ENCODE peak calls at places on chromosomes 12 and 14, in ten cellular contexts. One of them, this sample, is unnamed.

GRCh38 chr14:89845346-89845745 is 109.2 kb downstream of the EFCAB11 start:
- DNase-seq in cardiac muscle cell: no peak
- DNase-seq in PC-3: peak
- DNase-seq in stimulated activated CD4-positive, alpha-beta T cell treated with anti-CD3 and anti-CD28 coated beads, Interleukin-1b, Interleukin-23, amount 100 ng/mL, for 1 hour: no peak
- DNase-seq in NCI-H1092 treated with DMSO at 0.1 percent for 48 hours: no peak
- DNase-seq in T-helper 1 cell: no peak
- DNase-seq in DMS 273 treated with DMSO at 0.1 percent for 48 hours: no peak
- DNase-seq in neural crest cell: no peak
- DNase-seq in mesothelial cell of epicardium: no peak
- DNase-seq in substantia nigra: no peak
- DNase-seq in this sample: no peak

GRCh38 chr14:77088219-77088618 is 9.8 kb upstream of the CIPC start:
- DNase-seq in cardiac muscle cell: no peak
- DNase-seq in PC-3: peak
- DNase-seq in stimulated activated CD4-positive, alpha-beta T cell treated with anti-CD3 and anti-CD28 coated beads, Interleukin-1b, Interleukin-23, amount 100 ng/mL, for 1 hour: no peak
- DNase-seq in NCI-H1092 treated with DMSO at 0.1 percent for 48 hours: no peak
- DNase-seq in T-helper 1 cell: no peak
- DNase-seq in DMS 273 treated with DMSO at 0.1 percent for 48 hours: peak
- DNase-seq in neural crest cell: no peak
- DNase-seq in mesothelial cell of epicardium: peak
- DNase-seq in substantia nigra: no peak
- DNase-seq in this sample: peak

GRCh38 chr12:90858261-90858660 is 96.7 kb downstream of the CCER1 start:
- DNase-seq in cardiac muscle cell: peak
- DNase-seq in PC-3: peak
- DNase-seq in stimulated activated CD4-positive, alpha-beta T cell treated with anti-CD3 and anti-CD28 coated beads, Interleukin-1b, Interleukin-23, amount 100 ng/mL, for 1 hour: no peak
- DNase-seq in NCI-H1092 treated with DMSO at 0.1 percent for 48 hours: peak
- DNase-seq in T-helper 1 cell: no peak
- DNase-seq in DMS 273 treated with DMSO at 0.1 percent for 48 hours: no peak
- DNase-seq in neural crest cell: no peak
- DNase-seq in mesothelial cell of epicardium: no peak
- DNase-seq in substantia nigra: no peak
- DNase-seq in this sample: no peak

GRCh38 chr12:93025145-93026103 is 96.3 kb upstream of the EEA1 start:
- DNase-seq in cardiac muscle cell: peak
- DNase-seq in PC-3: peak
- DNase-seq in stimulated activated CD4-positive, alpha-beta T cell treated with anti-CD3 and anti-CD28 coated beads, Interleukin-1b, Interleukin-23, amount 100 ng/mL, for 1 hour: no peak
- DNase-seq in NCI-H1092 treated with DMSO at 0.1 percent for 48 hours: peak
- DNase-seq in T-helper 1 cell: no peak
- DNase-seq in DMS 273 treated with DMSO at 0.1 percent for 48 hours: no peak
- DNase-seq in neural crest cell: no peak
- DNase-seq in mesothelial cell of epicardium: no peak
- DNase-seq in substantia nigra: no peak
- DNase-seq in this sample: no peak

GRCh38 chr14:32491413-32492016 is 162.4 kb downstream of the AKAP6 start:
- DNase-seq in cardiac muscle cell: no peak
- DNase-seq in PC-3: no peak
- DNase-seq in stimulated activated CD4-positive, alpha-beta T cell treated with anti-CD3 and anti-CD28 coated beads, Interleukin-1b, Interleukin-23, amount 100 ng/mL, for 1 hour: no peak
- DNase-seq in NCI-H1092 treated with DMSO at 0.1 percent for 48 hours: no peak
- DNase-seq in T-helper 1 cell: no peak
- DNase-seq in DMS 273 treated with DMSO at 0.1 percent for 48 hours: no peak
- DNase-seq in neural crest cell: no peak
- DNase-seq in mesothelial cell of epicardium: no peak
- DNase-seq in substantia nigra: no peak
- DNase-seq in this sample: no peak

GRCh38 chr12:108634225-108634795 is 616 bp upstream of the SELPLG start:
- DNase-seq in cardiac muscle cell: no peak
- DNase-seq in PC-3: peak
- DNase-seq in stimulated activated CD4-positive, alpha-beta T cell treated with anti-CD3 and anti-CD28 coated beads, Interleukin-1b, Interleukin-23, amount 100 ng/mL, for 1 hour: no peak
- DNase-seq in NCI-H1092 treated with DMSO at 0.1 percent for 48 hours: no peak
- DNase-seq in T-helper 1 cell: no peak
- DNase-seq in DMS 273 treated with DMSO at 0.1 percent for 48 hours: no peak
- DNase-seq in neural crest cell: no peak
- DNase-seq in mesothelial cell of epicardium: no peak
- DNase-seq in substantia nigra: no peak
- DNase-seq in this sample: no peak

GRCh38 chr14:71438684-71439083 is 493.5 kb upstream of the RGS6 start:
- DNase-seq in cardiac muscle cell: no peak
- DNase-seq in PC-3: peak
- DNase-seq in stimulated activated CD4-positive, alpha-beta T cell treated with anti-CD3 and anti-CD28 coated beads, Interleukin-1b, Interleukin-23, amount 100 ng/mL, for 1 hour: no peak
- DNase-seq in NCI-H1092 treated with DMSO at 0.1 percent for 48 hours: peak
- DNase-seq in T-helper 1 cell: no peak
- DNase-seq in DMS 273 treated with DMSO at 0.1 percent for 48 hours: no peak
- DNase-seq in neural crest cell: no peak
- DNase-seq in mesothelial cell of epicardium: no peak
- DNase-seq in substantia nigra: no peak
- DNase-seq in this sample: no peak

GRCh38 chr12:13251496-13251895 is 55.0 kb downstream of the EMP1 start:
- DNase-seq in cardiac muscle cell: no peak
- DNase-seq in PC-3: no peak
- DNase-seq in stimulated activated CD4-positive, alpha-beta T cell treated with anti-CD3 and anti-CD28 coated beads, Interleukin-1b, Interleukin-23, amount 100 ng/mL, for 1 hour: no peak
- DNase-seq in NCI-H1092 treated with DMSO at 0.1 percent for 48 hours: no peak
- DNase-seq in T-helper 1 cell: no peak
- DNase-seq in DMS 273 treated with DMSO at 0.1 percent for 48 hours: no peak
- DNase-seq in neural crest cell: no peak
- DNase-seq in mesothelial cell of epicardium: no peak
- DNase-seq in substantia nigra: no peak
- DNase-seq in this sample: no peak

GRCh38 chr14:73788871-73789590 is 62.6 kb upstream of the PTGR2 start:
- DNase-seq in cardiac muscle cell: no peak
- DNase-seq in PC-3: no peak
- DNase-seq in stimulated activated CD4-positive, alpha-beta T cell treated with anti-CD3 and anti-CD28 coated beads, Interleukin-1b, Interleukin-23, amount 100 ng/mL, for 1 hour: no peak
- DNase-seq in NCI-H1092 treated with DMSO at 0.1 percent for 48 hours: no peak
- DNase-seq in T-helper 1 cell: no peak
- DNase-seq in DMS 273 treated with DMSO at 0.1 percent for 48 hours: no peak
- DNase-seq in neural crest cell: no peak
- DNase-seq in mesothelial cell of epicardium: no peak
- DNase-seq in substantia nigra: no peak
- DNase-seq in this sample: no peak

GRCh38 chr12:120366341-120366705 is 2.6 kb downstream of the MSI1 start:
- DNase-seq in cardiac muscle cell: no peak
- DNase-seq in PC-3: no peak
- DNase-seq in stimulated activated CD4-positive, alpha-beta T cell treated with anti-CD3 and anti-CD28 coated beads, Interleukin-1b, Interleukin-23, amount 100 ng/mL, for 1 hour: no peak
- DNase-seq in NCI-H1092 treated with DMSO at 0.1 percent for 48 hours: no peak
- DNase-seq in T-helper 1 cell: no peak
- DNase-seq in DMS 273 treated with DMSO at 0.1 percent for 48 hours: no peak
- DNase-seq in neural crest cell: no peak
- DNase-seq in mesothelial cell of epicardium: no peak
- DNase-seq in substantia nigra: no peak
- DNase-seq in this sample: no peak

GRCh38 chr14:95300002-95300696 is 19.6 kb downstream of the CLMN start:
- DNase-seq in cardiac muscle cell: no peak
- DNase-seq in PC-3: no peak
- DNase-seq in stimulated activated CD4-positive, alpha-beta T cell treated with anti-CD3 and anti-CD28 coated beads, Interleukin-1b, Interleukin-23, amount 100 ng/mL, for 1 hour: no peak
- DNase-seq in NCI-H1092 treated with DMSO at 0.1 percent for 48 hours: peak
- DNase-seq in T-helper 1 cell: no peak
- DNase-seq in DMS 273 treated with DMSO at 0.1 percent for 48 hours: no peak
- DNase-seq in neural crest cell: no peak
- DNase-seq in mesothelial cell of epicardium: no peak
- DNase-seq in substantia nigra: no peak
- DNase-seq in this sample: no peak

GRCh38 chr14:70842851-70843462 is 33.6 kb upstream of the MAP3K9 start:
- DNase-seq in cardiac muscle cell: no peak
- DNase-seq in PC-3: no peak
- DNase-seq in stimulated activated CD4-positive, alpha-beta T cell treated with anti-CD3 and anti-CD28 coated beads, Interleukin-1b, Interleukin-23, amount 100 ng/mL, for 1 hour: no peak
- DNase-seq in NCI-H1092 treated with DMSO at 0.1 percent for 48 hours: no peak
- DNase-seq in T-helper 1 cell: no peak
- DNase-seq in DMS 273 treated with DMSO at 0.1 percent for 48 hours: no peak
- DNase-seq in neural crest cell: no peak
- DNase-seq in mesothelial cell of epicardium: no peak
- DNase-seq in substantia nigra: no peak
- DNase-seq in this sample: no peak

GRCh38 chr14:88895116-88895515 is 70.7 kb downstream of the TTC8 start:
- DNase-seq in cardiac muscle cell: no peak
- DNase-seq in PC-3: peak
- DNase-seq in stimulated activated CD4-positive, alpha-beta T cell treated with anti-CD3 and anti-CD28 coated beads, Interleukin-1b, Interleukin-23, amount 100 ng/mL, for 1 hour: no peak
- DNase-seq in NCI-H1092 treated with DMSO at 0.1 percent for 48 hours: no peak
- DNase-seq in T-helper 1 cell: no peak
- DNase-seq in DMS 273 treated with DMSO at 0.1 percent for 48 hours: no peak
- DNase-seq in neural crest cell: no peak
- DNase-seq in mesothelial cell of epicardium: no peak
- DNase-seq in substantia nigra: no peak
- DNase-seq in this sample: peak

GRCh38 chr12:1474567-1475153 is 119.7 kb downstream of the FBXL14 start:
- DNase-seq in cardiac muscle cell: peak
- DNase-seq in PC-3: peak
- DNase-seq in stimulated activated CD4-positive, alpha-beta T cell treated with anti-CD3 and anti-CD28 coated beads, Interleukin-1b, Interleukin-23, amount 100 ng/mL, for 1 hour: no peak
- DNase-seq in NCI-H1092 treated with DMSO at 0.1 percent for 48 hours: peak
- DNase-seq in T-helper 1 cell: no peak
- DNase-seq in DMS 273 treated with DMSO at 0.1 percent for 48 hours: no peak
- DNase-seq in neural crest cell: no peak
- DNase-seq in mesothelial cell of epicardium: no peak
- DNase-seq in substantia nigra: no peak
- DNase-seq in this sample: peak

GRCh38 chr14:50237448-50237847 is 6.1 kb upstream of the SOS2 start:
- DNase-seq in cardiac muscle cell: no peak
- DNase-seq in PC-3: no peak
- DNase-seq in stimulated activated CD4-positive, alpha-beta T cell treated with anti-CD3 and anti-CD28 coated beads, Interleukin-1b, Interleukin-23, amount 100 ng/mL, for 1 hour: no peak
- DNase-seq in NCI-H1092 treated with DMSO at 0.1 percent for 48 hours: no peak
- DNase-seq in T-helper 1 cell: no peak
- DNase-seq in DMS 273 treated with DMSO at 0.1 percent for 48 hours: no peak
- DNase-seq in neural crest cell: no peak
- DNase-seq in mesothelial cell of epicardium: no peak
- DNase-seq in substantia nigra: no peak
- DNase-seq in this sample: no peak

GRCh38 chr12:48157016-48157888 is at the start of gene ASB8:
- DNase-seq in cardiac muscle cell: peak
- DNase-seq in PC-3: peak
- DNase-seq in stimulated activated CD4-positive, alpha-beta T cell treated with anti-CD3 and anti-CD28 coated beads, Interleukin-1b, Interleukin-23, amount 100 ng/mL, for 1 hour: peak
- DNase-seq in NCI-H1092 treated with DMSO at 0.1 percent for 48 hours: peak
- DNase-seq in T-helper 1 cell: peak
- DNase-seq in DMS 273 treated with DMSO at 0.1 percent for 48 hours: peak
- DNase-seq in neural crest cell: peak
- DNase-seq in mesothelial cell of epicardium: peak
- DNase-seq in substantia nigra: peak
- DNase-seq in this sample: peak

GRCh38 chr14:91038439-91038838 is 22.0 kb downstream of the RPS6KA5 start:
- DNase-seq in cardiac muscle cell: no peak
- DNase-seq in PC-3: no peak
- DNase-seq in stimulated activated CD4-positive, alpha-beta T cell treated with anti-CD3 and anti-CD28 coated beads, Interleukin-1b, Interleukin-23, amount 100 ng/mL, for 1 hour: no peak
- DNase-seq in NCI-H1092 treated with DMSO at 0.1 percent for 48 hours: no peak
- DNase-seq in T-helper 1 cell: no peak
- DNase-seq in DMS 273 treated with DMSO at 0.1 percent for 48 hours: no peak
- DNase-seq in neural crest cell: no peak
- DNase-seq in mesothelial cell of epicardium: no peak
- DNase-seq in substantia nigra: no peak
- DNase-seq in this sample: no peak

GRCh38 chr12:112665971-112666370 is 125.6 kb upstream of the RPH3A start:
- DNase-seq in cardiac muscle cell: no peak
- DNase-seq in PC-3: no peak
- DNase-seq in stimulated activated CD4-positive, alpha-beta T cell treated with anti-CD3 and anti-CD28 coated beads, Interleukin-1b, Interleukin-23, amount 100 ng/mL, for 1 hour: no peak
- DNase-seq in NCI-H1092 treated with DMSO at 0.1 percent for 48 hours: no peak
- DNase-seq in T-helper 1 cell: no peak
- DNase-seq in DMS 273 treated with DMSO at 0.1 percent for 48 hours: no peak
- DNase-seq in neural crest cell: no peak
- DNase-seq in mesothelial cell of epicardium: no peak
- DNase-seq in substantia nigra: no peak
- DNase-seq in this sample: no peak

GRCh38 chr12:65533177-65533883 is 254.8 kb downstream of the MSRB3 start:
- DNase-seq in cardiac muscle cell: no peak
- DNase-seq in PC-3: peak
- DNase-seq in stimulated activated CD4-positive, alpha-beta T cell treated with anti-CD3 and anti-CD28 coated beads, Interleukin-1b, Interleukin-23, amount 100 ng/mL, for 1 hour: no peak
- DNase-seq in NCI-H1092 treated with DMSO at 0.1 percent for 48 hours: no peak
- DNase-seq in T-helper 1 cell: no peak
- DNase-seq in DMS 273 treated with DMSO at 0.1 percent for 48 hours: no peak
- DNase-seq in neural crest cell: no peak
- DNase-seq in mesothelial cell of epicardium: no peak
- DNase-seq in substantia nigra: no peak
- DNase-seq in this sample: no peak

GRCh38 chr14:29687071-29687765 is 240.4 kb downstream of the PRKD1 start:
- DNase-seq in cardiac muscle cell: no peak
- DNase-seq in PC-3: no peak
- DNase-seq in stimulated activated CD4-positive, alpha-beta T cell treated with anti-CD3 and anti-CD28 coated beads, Interleukin-1b, Interleukin-23, amount 100 ng/mL, for 1 hour: no peak
- DNase-seq in NCI-H1092 treated with DMSO at 0.1 percent for 48 hours: no peak
- DNase-seq in T-helper 1 cell: no peak
- DNase-seq in DMS 273 treated with DMSO at 0.1 percent for 48 hours: no peak
- DNase-seq in neural crest cell: no peak
- DNase-seq in mesothelial cell of epicardium: no peak
- DNase-seq in substantia nigra: no peak
- DNase-seq in this sample: no peak

GRCh38 chr14:95227279-95227860 is 70.0 kb upstream of the DICER1 start:
- DNase-seq in cardiac muscle cell: no peak
- DNase-seq in PC-3: no peak
- DNase-seq in stimulated activated CD4-positive, alpha-beta T cell treated with anti-CD3 and anti-CD28 coated beads, Interleukin-1b, Interleukin-23, amount 100 ng/mL, for 1 hour: no peak
- DNase-seq in NCI-H1092 treated with DMSO at 0.1 percent for 48 hours: peak
- DNase-seq in T-helper 1 cell: no peak
- DNase-seq in DMS 273 treated with DMSO at 0.1 percent for 48 hours: peak
- DNase-seq in neural crest cell: no peak
- DNase-seq in mesothelial cell of epicardium: peak
- DNase-seq in substantia nigra: no peak
- DNase-seq in this sample: no peak

GRCh38 chr14:104697317-104697703 is 7.9 kb downstream of the INF2 start:
- DNase-seq in cardiac muscle cell: no peak
- DNase-seq in PC-3: no peak
- DNase-seq in stimulated activated CD4-positive, alpha-beta T cell treated with anti-CD3 and anti-CD28 coated beads, Interleukin-1b, Interleukin-23, amount 100 ng/mL, for 1 hour: no peak
- DNase-seq in NCI-H1092 treated with DMSO at 0.1 percent for 48 hours: no peak
- DNase-seq in T-helper 1 cell: no peak
- DNase-seq in DMS 273 treated with DMSO at 0.1 percent for 48 hours: no peak
- DNase-seq in neural crest cell: no peak
- DNase-seq in mesothelial cell of epicardium: no peak
- DNase-seq in substantia nigra: no peak
- DNase-seq in this sample: no peak

GRCh38 chr12:49832836-49833421 is 4.7 kb upstream of the NCKAP5L start:
- DNase-seq in cardiac muscle cell: no peak
- DNase-seq in PC-3: peak
- DNase-seq in stimulated activated CD4-positive, alpha-beta T cell treated with anti-CD3 and anti-CD28 coated beads, Interleukin-1b, Interleukin-23, amount 100 ng/mL, for 1 hour: no peak
- DNase-seq in NCI-H1092 treated with DMSO at 0.1 percent for 48 hours: no peak
- DNase-seq in T-helper 1 cell: no peak
- DNase-seq in DMS 273 treated with DMSO at 0.1 percent for 48 hours: no peak
- DNase-seq in neural crest cell: no peak
- DNase-seq in mesothelial cell of epicardium: no peak
- DNase-seq in substantia nigra: no peak
- DNase-seq in this sample: no peak